ENCODE peak calls at places on chromosomes 11 and 22, in four cellular contexts. F, Q, Y and A are unnamed samples.

GRCh38 chr22:18950141-18950540 is 14.0 kb upstream of the PRODH start:
- DNase-seq in F (peak), Q (no peak), Y (no peak), A (no peak)

GRCh38 chr11:444397-445144 is 2.8 kb upstream of the ANO9 start:
- DNase-seq in F (no peak), Q (no peak), Y (no peak), A (no peak)

GRCh38 chr11:1918436-1919315 is 827 bp upstream of the TNNT3 start:
- DNase-seq in F (peak), Q (no peak), Y (no peak), A (peak)

GRCh38 chr11:5712507-5712906 is 22.9 kb downstream of the TRIM22 start:
- DNase-seq in F (no peak), Q (no peak), Y (no peak), A (no peak)

GRCh38 chr11:64305691-64306562 is 603 bp downstream of the ESRRA start:
- DNase-seq in F (peak), Q (peak), Y (no peak), A (no peak)

GRCh38 chr11:130666781-130667251 is 218.4 kb downstream of the ADAMTS15 start:
- DNase-seq in F (no peak), Q (no peak), Y (no peak), A (no peak)

GRCh38 chr11:8360086-8360828 is 96.6 kb upstream of the LMO1 start:
- DNase-seq in F (peak), Q (no peak), Y (no peak), A (no peak)

GRCh38 chr11:80855975-80856524 is 1415.2 kb upstream of the TENM4 start:
- DNase-seq in F (no peak), Q (no peak), Y (no peak), A (no peak)

GRCh38 chr11:122882809-122883681 is 486 bp downstream of the JHY start:
- DNase-seq in F (peak), Q (peak), Y (no peak), A (peak)

GRCh38 chr22:24521791-24522245 is 26.7 kb downstream of the UPB1 start:
- DNase-seq in F (peak), Q (no peak), Y (no peak), A (peak)

GRCh38 chr11:131633978-131634377 is 263.6 kb downstream of the NTM start:
- DNase-seq in F (no peak), Q (no peak), Y (no peak), A (no peak)

GRCh38 chr11:60371854-60372253 is 6.5 kb upstream of the MS4A7 start:
- DNase-seq in F (no peak), Q (no peak), Y (no peak), A (no peak)

GRCh38 chr11:122392508-122392907 is 263.0 kb upstream of the UBASH3B start:
- DNase-seq in F (no peak), Q (no peak), Y (no peak), A (no peak)

GRCh38 chr22:19869497-19870152 is 15.0 kb upstream of the GNB1L start:
- DNase-seq in F (peak), Q (no peak), Y (no peak), A (no peak)

GRCh38 chr11:72821920-72822799 is 7.9 kb downstream of the ATG16L2 start:
- DNase-seq in F (peak), Q (peak), Y (no peak), A (peak)

GRCh38 chr11:46389450-46390330 is 1.9 kb downstream of the CHRM4 start:
- DNase-seq in F (peak), Q (peak), Y (no peak), A (peak)

GRCh38 chr11:1573847-1574255 is 1.8 kb upstream of the DUSP8 start:
- DNase-seq in F (peak), Q (no peak), Y (no peak), A (peak)

GRCh38 chr11:128582496-128583366 is 4.6 kb downstream of the ETS1 start:
- DNase-seq in F (no peak), Q (no peak), Y (peak), A (no peak)

GRCh38 chr22:31350410-31350863 is 4.3 kb upstream of the PATZ1 start:
- DNase-seq in F (peak), Q (peak), Y (no peak), A (no peak)

GRCh38 chr22:41801886-41802285 is 1.4 kb downstream of the CCDC134 start:
- DNase-seq in F (no peak), Q (no peak), Y (no peak), A (no peak)

GRCh38 chr22:36641902-36642640 is 61.5 kb downstream of the CACNG2 start:
- DNase-seq in F (no peak), Q (no peak), Y (peak), A (no peak)

GRCh38 chr11:120773501-120774031 is 250.3 kb upstream of the TBCEL start:
- DNase-seq in F (no peak), Q (no peak), Y (peak), A (no peak)

GRCh38 chr11:118638726-118639125 is 31.3 kb downstream of the PHLDB1 start:
- DNase-seq in F (no peak), Q (no peak), Y (no peak), A (no peak)

GRCh38 chr11:103923473-103923931 is 112.9 kb upstream of the DDI1 start:
- DNase-seq in F (no peak), Q (no peak), Y (no peak), A (no peak)

GRCh38 chr22:19728271-19728670 is 4.9 kb downstream of the GP1BB start:
- DNase-seq in F (no peak), Q (no peak), Y (no peak), A (no peak)

GRCh38 chr11:100687630-100688395 is 725 bp downstream of the ARHGAP42 start:
- DNase-seq in F (peak), Q (peak), Y (peak), A (peak)

GRCh38 chr22:28143206-28143605 is 224.2 kb upstream of the PITPNB start:
- DNase-seq in F (no peak), Q (no peak), Y (no peak), A (no peak)

GRCh38 chr11:32072872-32073661 is 17.8 kb upstream of the RCN1 start:
- DNase-seq in F (no peak), Q (peak), Y (no peak), A (no peak)

GRCh38 chr11:32068134-32068533 is 22.7 kb upstream of the RCN1 start:
- DNase-seq in F (no peak), Q (no peak), Y (no peak), A (no peak)

GRCh38 chr11:32069361-32070058 is 21.4 kb upstream of the RCN1 start:
- DNase-seq in F (no peak), Q (no peak), Y (no peak), A (peak)

GRCh38 chr11:32070707-32071106 is 20.2 kb upstream of the RCN1 start:
- DNase-seq in F (no peak), Q (no peak), Y (no peak), A (no peak)

DNA sequence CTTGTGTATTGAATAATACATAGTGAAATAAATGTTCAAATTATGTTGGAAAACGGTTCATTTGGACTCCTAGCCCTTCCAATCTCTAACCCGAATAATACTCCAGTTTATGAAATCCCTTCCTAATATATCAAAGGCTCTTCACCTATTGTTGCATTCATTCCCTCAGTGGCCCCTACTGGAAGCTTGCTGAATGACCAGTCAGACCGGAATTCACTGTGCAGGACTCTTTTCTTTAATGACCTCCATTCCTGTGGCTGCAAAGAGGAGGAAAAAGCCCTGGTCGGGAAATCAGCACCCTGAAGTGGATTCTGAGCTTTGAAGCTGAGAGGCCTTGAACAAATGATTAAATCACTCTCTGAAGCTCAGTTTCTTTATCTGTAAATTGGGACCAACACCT is 19.1 kb upstream of the RCN1 start:
- DNase-seq in F (no peak), Q (no peak), Y (peak), A (no peak)
- TF ChIP-seq CTCF in F (no peak), Q (peak), Y (peak), A (no peak)

GRCh38 chr11:76448506-76448905 is 3.7 kb downstream of the EMSY start:
- DNase-seq in F (no peak), Q (no peak), Y (no peak), A (no peak)

GRCh38 chr11:76444384-76445121 is at the start of gene EMSY:
- DNase-seq in F (peak), Q (peak), Y (peak), A (peak)

GRCh38 chr11:76443254-76443935 is 1.4 kb upstream of the EMSY start:
- DNase-seq in F (no peak), Q (no peak), Y (no peak), A (no peak)

GRCh38 chr11:76444065-76444383 is 794 bp upstream of the EMSY start:
- DNase-seq in F (no peak), Q (no peak), Y (no peak), A (no peak)

DNA sequence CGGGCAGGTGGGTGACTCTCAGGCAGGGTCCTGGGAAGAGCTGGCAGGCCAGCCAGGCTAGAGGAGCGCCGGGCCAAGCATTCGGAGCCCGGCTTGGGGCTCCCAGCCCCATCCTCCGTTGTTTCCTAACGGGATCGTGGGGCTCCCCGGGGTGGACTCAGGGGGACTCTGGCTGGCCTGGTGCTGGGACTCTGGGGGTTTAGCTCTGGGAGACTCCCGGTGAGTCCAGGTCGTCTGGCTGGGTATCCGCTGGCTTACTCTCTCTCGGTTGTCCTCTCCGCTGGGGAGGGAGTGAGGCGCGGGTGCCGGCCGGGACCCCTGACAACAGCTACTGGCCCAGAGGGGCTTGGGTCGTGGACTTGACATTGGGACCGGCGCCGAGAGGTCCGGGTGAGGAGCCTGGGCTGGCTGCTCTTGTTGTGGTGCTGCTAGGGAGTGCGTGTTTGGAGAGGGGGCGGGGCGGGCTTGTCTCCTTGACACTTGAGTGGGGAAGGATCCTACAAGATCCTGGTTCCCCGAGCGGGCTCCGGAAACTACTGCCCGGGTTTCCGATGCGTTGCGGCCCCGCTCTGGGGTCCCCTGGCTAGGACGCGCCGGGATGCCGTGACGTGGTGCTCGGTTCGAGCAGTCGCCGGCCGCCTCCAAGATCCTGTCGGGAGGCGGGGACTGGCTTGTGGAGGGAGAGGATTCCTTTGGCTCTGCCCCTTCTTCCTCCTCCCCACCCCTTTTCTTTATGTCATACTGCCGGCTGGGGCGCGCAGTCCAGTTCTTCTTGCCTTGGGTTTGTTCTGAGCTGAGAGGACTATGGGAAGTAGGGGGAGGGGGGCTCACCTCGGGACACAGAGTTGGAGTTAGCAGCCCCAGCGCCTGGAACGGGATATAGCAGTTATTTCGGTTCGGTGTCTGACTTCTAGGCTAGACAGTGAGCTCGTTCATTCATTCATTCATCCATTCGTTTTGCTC is 585 bp downstream of the EMSY start:
- DNase-seq in F (peak), Q (peak), Y (peak), A (peak)
- TF ChIP-seq CTCF in F (no peak), Q (no peak), Y (peak), A (no peak)

DNA sequence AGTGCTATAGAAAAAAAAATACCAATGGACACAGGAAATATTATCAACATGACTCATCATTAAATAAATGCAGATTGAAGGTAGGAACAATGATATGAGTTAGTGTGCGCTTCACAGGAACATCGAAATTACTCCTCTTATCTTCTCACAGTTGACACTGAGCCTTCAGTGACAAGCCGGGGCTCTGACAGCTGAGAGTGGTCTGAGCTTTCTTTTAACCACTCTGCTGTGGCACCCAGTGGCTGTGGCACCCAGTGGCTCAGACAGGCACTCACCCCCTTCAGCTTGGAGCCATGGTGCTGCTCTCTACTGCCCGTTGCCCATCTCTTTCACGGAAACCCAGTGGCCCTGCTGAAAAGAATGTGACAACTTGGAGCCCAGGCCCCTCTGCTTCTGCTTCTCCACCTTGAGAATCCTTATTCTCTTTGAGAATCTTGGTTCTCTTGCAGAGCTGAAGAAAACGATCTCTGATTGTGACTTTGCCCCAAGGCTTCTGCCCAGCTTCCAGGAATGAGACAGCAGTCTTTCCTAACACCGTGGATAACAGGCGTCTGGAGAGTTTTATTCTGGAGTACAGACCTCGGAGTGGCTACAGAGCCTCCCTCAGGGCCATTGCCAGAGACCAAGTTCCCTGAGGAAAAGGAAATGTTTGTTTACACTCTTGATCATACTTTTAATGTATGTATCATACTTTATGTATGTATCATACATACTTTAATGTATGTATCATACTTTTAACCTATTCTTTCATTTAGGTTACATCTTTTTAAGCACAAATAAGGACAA is 37.1 kb upstream of the OR8B8 start:
- DNase-seq in F (no peak), Q (no peak), Y (no peak), A (no peak)
- TF ChIP-seq CTCF in F (no peak), Q (no peak), Y (no peak), A (no peak)

DNA sequence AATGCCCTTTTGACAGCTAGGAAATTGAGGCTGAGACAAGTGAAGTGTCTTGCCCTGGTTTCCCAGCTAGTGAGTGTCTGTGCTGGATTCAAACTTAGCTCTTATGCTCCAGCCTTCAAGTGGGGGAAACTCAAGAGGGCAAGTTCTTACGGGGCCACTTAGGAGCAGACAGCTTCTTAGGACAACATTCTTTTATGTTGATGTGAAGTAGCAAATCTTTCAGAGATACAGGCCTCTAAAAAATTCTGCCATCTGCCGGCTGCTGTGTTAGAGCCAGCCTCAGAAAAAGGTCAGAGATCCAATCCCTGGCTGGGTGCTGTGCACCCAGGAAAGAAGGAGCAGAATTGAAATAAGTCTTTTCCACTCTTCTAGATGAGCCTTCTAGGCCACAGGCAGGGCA is 26.6 kb downstream of the TIMP3 start:
- DNase-seq in F (no peak), Q (no peak), Y (no peak), A (no peak)
- TF ChIP-seq CTCF in F (no peak), Q (no peak), Y (no peak), A (no peak)

DNA sequence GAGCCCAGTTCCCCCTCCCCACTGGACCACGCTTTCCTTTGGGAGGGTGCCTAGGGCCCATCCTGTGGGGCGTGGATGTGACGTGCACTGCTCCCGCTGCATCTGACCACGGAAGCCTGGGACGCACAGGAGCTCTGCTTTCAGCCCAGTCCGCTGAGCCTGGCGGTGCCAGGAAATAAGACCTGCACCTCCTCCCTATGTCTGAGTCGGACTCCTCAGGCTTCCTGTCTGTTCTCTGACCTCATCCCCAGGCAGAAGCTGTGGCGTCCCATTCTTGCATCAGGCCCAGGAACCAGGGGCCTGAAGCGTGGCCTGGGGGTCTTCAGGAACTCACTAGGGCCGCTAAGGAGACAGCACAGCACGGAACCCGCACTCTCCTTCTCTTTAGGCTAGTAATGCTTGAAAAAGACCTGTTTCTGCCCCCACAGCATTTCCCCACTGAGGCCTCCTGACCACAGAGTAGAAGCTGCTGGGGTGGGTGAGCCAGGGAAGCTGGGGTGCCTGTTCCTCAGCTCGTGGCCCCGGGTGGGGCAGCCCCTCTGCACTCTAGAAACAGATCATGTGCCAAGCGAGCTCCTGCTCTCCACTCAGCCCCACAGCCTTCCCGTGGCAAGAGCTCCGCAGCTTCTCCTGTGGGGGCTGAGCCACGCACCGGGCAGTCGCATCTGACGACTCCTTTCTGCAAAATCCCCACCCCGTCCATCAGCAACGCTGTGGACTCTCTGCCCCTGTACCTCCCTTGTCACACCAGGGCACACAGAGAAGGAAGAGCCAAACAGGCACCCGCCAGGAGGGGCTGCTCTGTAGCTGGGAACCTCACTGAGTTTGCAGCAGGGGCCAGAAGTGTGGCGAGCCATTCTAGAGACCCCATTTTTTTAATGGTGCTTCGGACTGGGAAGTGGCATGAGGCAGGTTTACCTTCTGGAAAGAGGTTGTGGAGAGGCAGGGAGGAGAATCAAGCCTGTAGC is 22.6 kb downstream of the MOV10L1 start:
- DNase-seq in F (no peak), Q (no peak), Y (peak), A (peak)
- TF ChIP-seq CTCF in F (no peak), Q (no peak), Y (no peak), A (no peak)